ENCODE peak calls at places on chromosomes 11 and 22, in eight cellular contexts. U is suprapubic skin, J is breast epithelium, W is psoas muscle, H is IMR-90, P is foreskin fibroblast, Q is body of pancreas, C is fibroblast of mammary gland. E is an unnamed sample.

GRCh38 chr11:86206296-86206695 is 38.3 kb upstream of the EED start:
- DNase-seq in U (no peak), J (no peak), W (no peak), H (no peak), P (no peak), Q (no peak), C (no peak), E (no peak)

GRCh38 chr11:90241414-90241813 is 18.6 kb upstream of the CHORDC1 start:
- DNase-seq in U (no peak), J (no peak), W (no peak), H (no peak), P (no peak), Q (no peak), C (peak; percentile 12), E (no peak)

GRCh38 chr11:34457607-34458006 is 18.9 kb downstream of the CAT start:
- DNase-seq in U (no peak), J (no peak), W (no peak), H (no peak), P (no peak), Q (no peak), C (no peak), E (no peak)

GRCh38 chr11:67644042-67644441 is 4.5 kb upstream of the TBX10 start:
- DNase-seq in U (no peak), J (no peak), W (no peak), H (no peak), P (no peak), Q (no peak), C (peak; percentile 17), E (no peak)

GRCh38 chr11:68120212-68121066 is 749 bp downstream of the CHKA start:
- DNase-seq in U (peak; percentile 85), J (peak; percentile 59), W (peak; percentile 66), H (peak; percentile 26), P (no peak), Q (peak; percentile 66), C (peak; percentile 31), E (no peak)

GRCh38 chr11:272195-272930 is 5.8 kb upstream of the NLRP6 start:
- DNase-seq in U (no peak), J (no peak), W (no peak), H (no peak), P (no peak), Q (no peak), C (no peak), E (no peak)

GRCh38 chr11:69744435-69744834 is 30.7 kb downstream of the FGF4 start:
- DNase-seq in U (no peak), J (no peak), W (no peak), H (peak; percentile 78), P (peak; percentile 46), Q (no peak), C (peak; percentile 43), E (peak; percentile 9)

GRCh38 chr11:119758291-119758690 is 29.3 kb upstream of the NECTIN1 start:
- DNase-seq in U (no peak), J (no peak), W (no peak), H (peak; percentile 49), P (peak; percentile 44), Q (no peak), C (peak; percentile 70), E (no peak)

GRCh38 chr11:68149417-68149816 is 28.2 kb upstream of the CHKA start:
- DNase-seq in U (no peak), J (no peak), W (no peak), H (no peak), P (no peak), Q (no peak), C (no peak), E (no peak)

GRCh38 chr22:20023214-20023613 is 2.3 kb downstream of the TANGO2 start:
- DNase-seq in U (no peak), J (no peak), W (no peak), H (no peak), P (no peak), Q (no peak), C (no peak), E (no peak)

GRCh38 chr11:119120639-119121007 is 757 bp upstream of the HINFP start:
- DNase-seq in U (no peak), J (no peak), W (no peak), H (peak; percentile 70), P (peak; percentile 53), Q (no peak), C (peak; percentile 60), E (no peak)

GRCh38 chr22:29072193-29072978 is 449 bp upstream of the KREMEN1 start:
- DNase-seq in U (peak; percentile 91), J (peak; percentile 94), W (peak; percentile 86), H (peak; percentile 42), P (peak; percentile 71), Q (peak; percentile 98), C (peak; percentile 45), E (no peak)

GRCh38 chr11:119417726-119418540 is 5.0 kb downstream of the THY1 start:
- DNase-seq in U (no peak), J (no peak), W (no peak), H (peak; percentile 96), P (peak; percentile 93), Q (no peak), C (peak; percentile 97), E (peak; percentile 89)

GRCh38 chr11:32893947-32894827 is 1.6 kb downstream of the QSER1 start:
- DNase-seq in U (no peak), J (no peak), W (no peak), H (peak; percentile 82), P (peak; percentile 62), Q (peak; percentile 55), C (peak; percentile 90), E (peak; percentile 38)

GRCh38 chr11:117789241-117789640 is 7.8 kb downstream of the DSCAML1 start:
- DNase-seq in U (no peak), J (no peak), W (no peak), H (no peak), P (no peak), Q (no peak), C (no peak), E (no peak)

GRCh38 chr22:35299217-35299716 is 427 bp upstream of the TOM1 start:
- DNase-seq in U (no peak), J (no peak), W (no peak), H (no peak), P (no peak), Q (no peak), C (peak; percentile 28), E (no peak)

GRCh38 chr22:22728382-22728781 is 84.0 kb downstream of the GGTLC2 start:
- DNase-seq in U (no peak), J (no peak), W (no peak), H (no peak), P (no peak), Q (no peak), C (peak; percentile 49), E (no peak)

GRCh38 chr11:34161812-34162506 is 56.5 kb downstream of the NAT10 start:
- DNase-seq in U (no peak), J (no peak), W (no peak), H (peak; percentile 20), P (no peak), Q (no peak), C (peak; percentile 12), E (no peak)

GRCh38 chr11:95930948-95931347 is 7.0 kb upstream of the MTMR2 start:
- DNase-seq in U (no peak), J (no peak), W (no peak), H (no peak), P (no peak), Q (no peak), C (no peak), E (no peak)

GRCh38 chr11:129766858-129767604 is 48.6 kb upstream of the TMEM45B start:
- DNase-seq in U (no peak), J (no peak), W (no peak), H (peak; percentile 23), P (no peak), Q (no peak), C (peak; percentile 21), E (no peak)

GRCh38 chr11:126712017-126712625 is 288.4 kb downstream of the KIRREL3 start:
- DNase-seq in U (no peak), J (no peak), W (no peak), H (peak; percentile 62), P (peak; percentile 39), Q (no peak), C (no peak), E (peak; percentile 10)

GRCh38 chr22:32859743-32860142 is 58.2 kb downstream of the TIMP3 start:
- DNase-seq in U (no peak), J (no peak), W (no peak), H (no peak), P (no peak), Q (no peak), C (no peak), E (no peak)
- TF ChIP-seq CTCF in U (no peak), J (no peak), W (no peak), H (no peak), P (no peak), Q (no peak), C (no peak), E (no peak)

DNA sequence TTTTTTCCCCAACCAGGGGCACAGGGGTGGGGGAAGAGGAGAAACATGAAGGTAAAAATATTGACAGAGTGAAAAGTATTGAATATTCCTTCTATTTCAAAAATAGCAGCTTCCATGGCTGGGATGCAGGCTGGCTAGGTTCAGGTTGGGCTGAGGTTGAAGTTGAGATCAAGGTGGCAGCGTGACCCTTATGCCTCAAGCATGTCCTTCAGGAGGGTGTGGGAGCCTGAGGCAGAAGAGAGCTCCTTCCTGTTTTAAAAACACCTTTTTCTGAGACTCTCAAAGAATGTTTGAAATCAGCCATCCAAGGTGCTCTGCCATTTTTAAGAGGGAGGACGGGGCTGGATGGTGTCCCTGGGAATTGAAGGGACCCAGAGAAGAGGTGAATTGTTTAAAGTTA is 29.5 kb downstream of the TIMP3 start:
- DNase-seq in U (no peak), J (no peak), W (no peak), H (no peak), P (no peak), Q (no peak), C (no peak), E (no peak)
- H3K4me3 ChIP-seq in U (no peak overlapping the region), J (no peak overlapping the region), W (no peak overlapping the region), H (no peak overlapping the region), P (no peak overlapping the region), Q (no peak overlapping the region), C (no peak overlapping the region), E (no peak overlapping the region)

GRCh38 chr11:71453021-71453910 is at the start of gene NADSYN1:
- DNase-seq in U (peak; percentile 98), J (peak; percentile 97), W (peak; percentile 97), H (peak; percentile 87), P (peak; percentile 92), Q (peak; percentile 99), C (peak; percentile 87), E (no peak)
- TF ChIP-seq CTCF in U (no peak), J (no peak), W (no peak), H (no peak), P (no peak), Q (no peak), C (no peak), E (no peak)

GRCh38 chr11:6627762-6628241 is 8.6 kb upstream of the TPP1 start:
- DNase-seq in U (no peak), J (no peak), W (no peak), H (no peak), P (no peak), Q (no peak), C (no peak), E (no peak)

GRCh38 chr11:6630632-6631291 is 11.5 kb upstream of the TPP1 start:
- DNase-seq in U (no peak), J (no peak), W (no peak), H (no peak), P (no peak), Q (no peak), C (no peak), E (no peak)

GRCh38 chr11:6629892-6630631 is 10.8 kb upstream of the TPP1 start:
- DNase-seq in U (no peak), J (no peak), W (no peak), H (no peak), P (no peak), Q (peak; percentile 49), C (no peak), E (no peak)

GRCh38 chr11:6628526-6628925 is 9.3 kb upstream of the TPP1 start:
- DNase-seq in U (no peak), J (no peak), W (no peak), H (no peak), P (no peak), Q (no peak), C (no peak), E (no peak)

GRCh38 chr11:6629573-6629891 is 10.3 kb upstream of the TPP1 start:
- DNase-seq in U (no peak), J (no peak), W (no peak), H (no peak), P (no peak), Q (no peak), C (no peak), E (no peak)
- H3K4me3 ChIP-seq in U (no peak overlapping the region), J (no peak overlapping the region), W (no peak overlapping the region), H (no peak overlapping the region), P (no peak overlapping the region), Q (no peak overlapping the region), C (no peak overlapping the region), E (no peak overlapping the region)